ENCODE peak calls at places on chromosomes 13 and 19, in ten cellular contexts. N is ovary, A is WTC11, W is lung, M is psoas muscle, H is bronchial epithelial cell, T is SK-N-SH, L is fibroblast of mammary gland, Z is right atrium auricular region, I is cardiac muscle cell. R is an unnamed sample.

GRCh38 chr19:10206226-10206873 is 11.6 kb upstream of the DNMT1 start:
- DNase-seq in N (no peak), A (no peak), W (peak), M (no peak), H (no peak), T (no peak), L (peak), Z (no peak), I (peak), R (peak)

GRCh38 chr19:32870981-32871451 is 1.4 kb upstream of the SLC7A9 start:
- DNase-seq in N (no peak), A (no peak), W (no peak), M (no peak), H (no peak), T (no peak), L (no peak), Z (no peak), I (no peak), R (no peak)

GRCh38 chr13:42066542-42066941 is 18.1 kb downstream of the DGKH start:
- DNase-seq in N (no peak), A (no peak), W (no peak), M (no peak), H (no peak), T (no peak), L (peak), Z (no peak), I (peak), R (peak)

GRCh38 chr13:40496035-40496810 is 170.2 kb downstream of the FOXO1 start:
- DNase-seq in N (no peak), A (no peak), W (no peak), M (no peak), H (no peak), T (no peak), L (peak), Z (no peak), I (no peak), R (no peak)

GRCh38 chr19:45076029-45076850 is at the start of gene ZNF296:
- DNase-seq in N (peak), A (peak), W (peak), M (peak), H (peak), T (no peak), L (peak), Z (peak), I (peak), R (no peak)

GRCh38 chr13:41995946-41996345 is 35.0 kb upstream of the VWA8 start:
- DNase-seq in N (no peak), A (no peak), W (no peak), M (no peak), H (peak), T (no peak), L (peak), Z (no peak), I (peak), R (peak)

GRCh38 chr13:86020350-86021002 is 221.3 kb upstream of the SLITRK6 start:
- DNase-seq in N (no peak), A (no peak), W (no peak), M (no peak), H (peak), T (peak), L (peak), Z (no peak), I (peak), R (no peak)

GRCh38 chr19:21604941-21605548 is 99.6 kb downstream of the ZNF429 start:
- DNase-seq in N (no peak), A (no peak), W (no peak), M (no peak), H (peak), T (no peak), L (no peak), Z (no peak), I (peak), R (no peak)

GRCh38 chr13:76667551-76667950 is 218.7 kb downstream of the KCTD12 start:
- DNase-seq in N (no peak), A (no peak), W (no peak), M (no peak), H (peak), T (peak), L (peak), Z (no peak), I (peak), R (peak)

GRCh38 chr19:51161266-51161665 is 19.2 kb downstream of the SIGLEC7 start:
- DNase-seq in N (no peak), A (no peak), W (no peak), M (no peak), H (peak), T (no peak), L (no peak), Z (no peak), I (no peak), R (no peak)

GRCh38 chr13:87669379-87669978 is 1.7 kb upstream of the SLITRK5 start:
- DNase-seq in N (no peak), A (no peak), W (no peak), M (no peak), H (peak), T (peak), L (peak), Z (no peak), I (peak), R (peak)

GRCh38 chr13:43411741-43412140 is 375.0 kb downstream of the ENOX1 start:
- DNase-seq in N (peak), A (no peak), W (no peak), M (peak), H (no peak), T (no peak), L (no peak), Z (no peak), I (no peak), R (no peak)

GRCh38 chr19:401836-402535 is 7.0 kb downstream of the C2CD4C start:
- DNase-seq in N (no peak), A (no peak), W (no peak), M (no peak), H (no peak), T (peak), L (no peak), Z (no peak), I (no peak), R (no peak)

GRCh38 chr19:3986260-3987041 is 1.2 kb upstream of the EEF2 start:
- DNase-seq in N (no peak), A (peak), W (peak), M (peak), H (peak), T (peak), L (peak), Z (no peak), I (peak), R (peak)

GRCh38 chr13:60591348-60591747 is 194.3 kb downstream of the TDRD3 start:
- DNase-seq in N (no peak), A (no peak), W (no peak), M (no peak), H (no peak), T (no peak), L (peak), Z (no peak), I (peak), R (peak)

GRCh38 chr13:99227331-99227900 is 26.8 kb downstream of the UBAC2 start:
- DNase-seq in N (no peak), A (no peak), W (no peak), M (no peak), H (no peak), T (no peak), L (no peak), Z (no peak), I (no peak), R (peak)

GRCh38 chr19:11261902-11262839 is at the start of gene DOCK6:
- DNase-seq in N (peak), A (peak), W (no peak), M (peak), H (no peak), T (peak), L (no peak), Z (no peak), I (no peak), R (no peak)

GRCh38 chr19:45097776-45098520 is 5.0 kb downstream of the PPP1R37 start:
- DNase-seq in N (peak), A (no peak), W (no peak), M (peak), H (peak), T (no peak), L (peak), Z (peak), I (peak), R (peak)

GRCh38 chr13:105925496-105925895 is 610.0 kb downstream of the EFNB2 start:
- DNase-seq in N (no peak), A (no peak), W (no peak), M (no peak), H (peak), T (no peak), L (peak), Z (no peak), I (peak), R (no peak)

GRCh38 chr19:6828306-6828697 is 55.8 kb downstream of the VAV1 start:
- DNase-seq in N (no peak), A (no peak), W (no peak), M (no peak), H (peak), T (no peak), L (no peak), Z (no peak), I (no peak), R (no peak)

GRCh38 chr19:44904426-44904994 is 1.1 kb upstream of the APOE start:
- DNase-seq in N (no peak), A (peak), W (no peak), M (no peak), H (no peak), T (peak), L (no peak), Z (no peak), I (no peak), R (no peak)

GRCh38 chr13:76148374-76148773 is 512.2 kb downstream of the LMO7 start:
- DNase-seq in N (no peak), A (no peak), W (no peak), M (no peak), H (peak), T (no peak), L (no peak), Z (no peak), I (no peak), R (no peak)

GRCh38 chr19:11306337-11306736 is 10.4 kb downstream of the TSPAN16 start:
- DNase-seq in N (no peak), A (no peak), W (no peak), M (no peak), H (no peak), T (no peak), L (no peak), Z (no peak), I (peak), R (peak)

GRCh38 chr19:3146677-3147100 is 10.9 kb downstream of the GNA15 start:
- DNase-seq in N (no peak), A (peak), W (peak), M (no peak), H (no peak), T (peak), L (no peak), Z (no peak), I (no peak), R (no peak)

GRCh38 chr19:28242317-28242927 is 970.5 kb downstream of the UQCRFS1 start:
- DNase-seq in N (no peak), A (peak), W (no peak), M (no peak), H (peak), T (peak), L (peak), Z (no peak), I (peak), R (no peak)

GRCh38 chr13:33169273-33169980 is 116.1 kb downstream of the STARD13 start:
- DNase-seq in N (no peak), A (no peak), W (no peak), M (no peak), H (peak), T (no peak), L (peak), Z (no peak), I (peak), R (peak)

GRCh38 chr19:7705387-7706187 is 3.7 kb upstream of the FCER2 start:
- DNase-seq in N (no peak), A (no peak), W (peak), M (no peak), H (no peak), T (no peak), L (no peak), Z (peak), I (no peak), R (no peak)

GRCh38 chr13:45142440-45143345 is 22.4 kb downstream of the GTF2F2 start:
- DNase-seq in N (no peak), A (no peak), W (no peak), M (no peak), H (peak), T (no peak), L (peak), Z (no peak), I (peak), R (no peak)

GRCh38 chr13:45138282-45138681 is 18.0 kb downstream of the GTF2F2 start:
- DNase-seq in N (no peak), A (no peak), W (no peak), M (no peak), H (no peak), T (no peak), L (no peak), Z (no peak), I (no peak), R (no peak)

GRCh38 chr13:45137501-45137880 is 17.2 kb downstream of the GTF2F2 start:
- DNase-seq in N (no peak), A (no peak), W (no peak), M (no peak), H (no peak), T (no peak), L (no peak), Z (no peak), I (no peak), R (no peak)

GRCh38 chr13:45143346-45143751 is 23.0 kb downstream of the GTF2F2 start:
- DNase-seq in N (no peak), A (no peak), W (no peak), M (no peak), H (no peak), T (no peak), L (peak), Z (no peak), I (peak), R (no peak)
- TF ChIP-seq CTCF in N (no peak), A (no peak), W (no peak), M (no peak), H (no peak), T (no peak), L (no peak), Z (no peak), I (no peak), R (no peak)

GRCh38 chr13:111344471-111345191 is 24.2 kb downstream of the TEX29 start:
- DNase-seq in N (no peak), A (peak), W (peak), M (peak), H (peak), T (no peak), L (peak), Z (peak), I (peak), R (peak)
- TF ChIP-seq CTCF in N (no peak), A (peak), W (no peak), M (peak), H (peak), T (no peak), L (peak), Z (no peak), I (peak), R (peak)

DNA sequence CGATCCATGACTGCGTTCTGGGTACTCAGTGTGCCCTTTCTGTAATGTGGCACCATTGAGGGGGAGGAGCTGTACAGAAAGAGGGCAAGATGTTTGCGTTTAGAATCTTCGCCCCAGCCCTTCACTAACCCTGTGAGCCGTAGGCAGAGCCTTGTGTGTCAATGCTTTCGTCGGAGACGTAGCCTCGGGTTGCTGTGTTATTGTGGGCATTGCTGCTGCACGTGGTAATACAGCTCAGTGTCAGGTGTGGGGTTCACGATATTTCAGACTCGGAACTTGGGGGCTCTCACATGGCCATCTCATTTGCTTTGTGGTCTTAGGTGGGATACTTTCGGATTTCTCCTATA is 6.1 kb downstream of the RPS9 start:
- DNase-seq in N (no peak), A (no peak), W (no peak), M (no peak), H (no peak), T (no peak), L (no peak), Z (no peak), I (no peak), R (no peak)
- TF ChIP-seq CTCF in N (no peak), A (no peak), W (no peak), M (no peak), H (no peak), T (no peak), L (no peak), Z (no peak), I (no peak), R (no peak)

DNA sequence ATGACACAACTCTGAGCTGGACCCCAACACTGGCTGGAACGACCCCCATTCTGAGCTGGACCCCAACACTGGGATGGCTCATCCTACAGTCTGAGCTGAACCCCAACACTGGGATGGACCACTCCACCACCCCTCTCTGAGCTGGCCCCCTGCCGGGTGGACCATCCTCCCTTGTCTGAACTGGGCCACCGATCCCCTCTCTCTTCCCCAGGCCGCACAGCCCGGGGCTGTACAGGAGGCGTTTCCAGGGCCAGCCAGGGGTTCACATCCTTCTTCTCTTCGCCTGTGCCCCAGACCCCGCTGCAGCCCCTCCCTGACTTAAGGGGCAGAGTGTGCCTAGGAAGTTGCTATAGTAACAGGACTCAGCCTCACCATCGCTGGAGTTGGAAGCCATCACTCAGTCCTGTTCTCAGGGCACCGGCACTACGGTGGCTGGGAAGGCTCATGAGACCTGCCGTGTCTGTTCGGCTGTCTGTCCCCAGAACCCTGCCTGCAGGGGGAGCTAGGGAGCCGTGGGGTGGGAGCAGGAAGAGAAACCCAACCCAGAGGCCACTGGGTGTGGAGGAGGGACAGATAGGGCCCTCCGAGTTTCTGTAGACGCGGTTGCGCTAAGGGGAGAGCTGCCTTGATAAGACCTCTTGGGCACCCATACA is 3.7 kb downstream of the PRKACA start:
- DNase-seq in N (peak), A (peak), W (peak), M (peak), H (no peak), T (no peak), L (no peak), Z (no peak), I (no peak), R (no peak)
- TF ChIP-seq CTCF in N (no peak), A (peak), W (no peak), M (peak), H (peak), T (peak), L (peak), Z (no peak), I (peak), R (peak)

GRCh38 chr13:97574926-97575325 is 141.0 kb downstream of the RAP2A start:
- DNase-seq in N (no peak), A (peak), W (no peak), M (no peak), H (peak), T (no peak), L (peak), Z (no peak), I (peak), R (peak)
- TF ChIP-seq CTCF in N (no peak), A (no peak), W (no peak), M (peak), H (peak), T (peak), L (peak), Z (peak), I (peak), R (peak)

DNA sequence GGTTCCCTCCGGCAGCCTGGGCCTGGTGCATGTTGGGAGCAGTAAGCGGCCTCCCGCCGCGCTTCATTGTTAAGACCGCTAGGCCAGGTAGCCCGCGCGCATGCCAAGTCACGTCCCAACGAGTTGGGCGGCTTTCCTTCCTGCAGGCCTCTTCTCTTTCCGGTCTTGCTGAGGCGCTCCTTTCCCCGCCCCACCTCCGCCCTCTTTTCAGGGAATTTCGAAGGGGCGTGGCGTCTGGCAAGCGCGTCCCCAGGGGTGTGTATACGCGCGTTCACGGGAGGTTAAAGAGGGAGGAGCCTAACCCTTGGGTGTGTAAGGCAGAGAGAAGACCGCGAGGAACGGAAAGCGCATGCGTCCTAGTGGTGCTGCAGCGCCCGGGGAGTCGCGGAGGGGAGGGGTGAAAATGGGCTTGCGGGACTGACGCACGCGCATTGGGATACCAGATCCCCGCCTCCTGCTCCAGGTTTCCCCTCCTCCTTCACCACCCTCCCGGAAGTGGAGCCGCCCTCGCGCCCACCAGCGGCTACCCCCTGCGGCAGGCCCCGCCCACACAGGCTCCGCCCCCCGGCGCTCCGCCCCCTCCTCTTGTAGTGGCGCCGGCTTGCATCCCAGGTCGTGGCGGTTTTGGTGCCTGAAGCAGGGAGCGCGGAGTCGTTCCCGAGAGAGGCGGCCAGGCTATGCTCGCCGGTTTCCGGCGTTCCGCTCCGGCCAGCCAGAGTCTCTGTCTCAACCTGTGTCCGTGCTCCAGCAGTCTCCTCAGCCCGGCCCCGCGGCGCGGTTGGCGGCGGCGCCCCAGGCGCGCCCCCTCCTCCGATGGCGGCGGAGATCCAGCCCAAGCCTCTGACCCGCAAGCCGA is at the start of gene WDFY2:
- DNase-seq in N (peak), A (peak), W (peak), M (peak), H (peak), T (peak), L (peak), Z (peak), I (peak), R (peak)
- TF ChIP-seq CTCF in N (peak), A (no peak), W (no peak), M (no peak), H (peak), T (no peak), L (no peak), Z (peak), I (no peak), R (no peak)

GRCh38 chr19:14940266-14940665 is 1.0 kb upstream of the OR7C2 start:
- DNase-seq in N (no peak), A (no peak), W (peak), M (no peak), H (no peak), T (no peak), L (no peak), Z (no peak), I (no peak), R (no peak)
- TF ChIP-seq CTCF in N (no peak), A (no peak), W (no peak), M (no peak), H (no peak), T (no peak), L (no peak), Z (no peak), I (no peak), R (no peak)

DNA sequence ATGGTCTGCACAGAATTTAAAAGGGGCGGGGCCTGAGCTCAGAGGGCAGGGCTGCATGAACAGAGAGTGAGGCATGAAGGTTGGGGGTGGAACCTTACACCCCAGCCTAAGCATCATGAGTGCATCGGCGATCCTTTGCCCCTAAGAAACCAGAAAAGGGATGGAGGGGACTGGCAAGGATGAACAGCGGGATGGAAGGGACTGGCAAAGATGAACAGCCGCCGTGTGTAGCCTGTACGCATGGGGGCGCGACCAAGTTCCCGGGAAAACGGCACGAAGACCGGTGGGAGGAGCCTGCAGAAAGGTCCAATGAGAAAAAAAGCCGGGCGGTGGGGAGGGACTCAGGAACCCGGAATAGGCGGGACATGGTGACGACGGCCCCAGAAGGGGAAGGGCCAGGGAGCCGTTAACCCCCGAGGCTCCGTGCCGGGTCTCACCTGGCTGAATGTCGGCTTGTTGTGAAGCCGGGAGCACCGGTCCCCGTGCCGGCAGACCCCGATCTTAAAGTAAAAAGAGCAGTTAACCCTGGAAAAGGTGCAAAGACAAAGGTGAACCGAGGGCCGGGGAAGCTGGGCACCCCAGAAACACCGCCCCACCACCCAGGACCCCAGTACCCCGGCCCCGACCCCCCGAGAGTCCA is 410 bp downstream of the U2AF1L4 start:
- DNase-seq in N (peak), A (peak), W (peak), M (peak), H (peak), T (peak), L (peak), Z (peak), I (peak), R (peak)
- TF ChIP-seq CTCF in N (peak), A (no peak), W (peak), M (peak), H (peak), T (peak), L (peak), Z (peak), I (peak), R (peak)

R was measured in HFFc6.